ENCODE peak calls at places on chromosomes 7 and 10, in seven cellular contexts. One of them, this sample, is unnamed.
A peak's percentile ranks its signal among the peaks of the same experiment; 100 is the strongest.

GRCh38 chr7:28516390-28517145 is 104.2 kb downstream of the CREB5 start:
- DNase-seq in body of pancreas: no peak
- DNase-seq in kidney: no peak
- DNase-seq in heart right ventricle: no peak
- DNase-seq in tibial artery: no peak
- DNase-seq in thoracic aorta: no peak
- DNase-seq in left lung: no peak
- DNase-seq in this sample: no peak

GRCh38 chr7:79298145-79298760 is 155.2 kb downstream of the MAGI2 start:
- DNase-seq in body of pancreas: peak; percentile 15
- DNase-seq in kidney: no peak
- DNase-seq in heart right ventricle: peak; percentile 11
- DNase-seq in tibial artery: no peak
- DNase-seq in thoracic aorta: no peak
- DNase-seq in left lung: no peak
- DNase-seq in this sample: no peak

GRCh38 chr7:6546852-6547251 is 4.4 kb downstream of the GRID2IP start:
- DNase-seq in body of pancreas: no peak
- DNase-seq in kidney: no peak
- DNase-seq in heart right ventricle: no peak
- DNase-seq in tibial artery: no peak
- DNase-seq in thoracic aorta: no peak
- DNase-seq in left lung: no peak
- DNase-seq in this sample: no peak

GRCh38 chr10:80104066-80104926 is 25.8 kb downstream of the TMEM254 start:
- DNase-seq in body of pancreas: no peak
- DNase-seq in kidney: no peak
- DNase-seq in heart right ventricle: peak; percentile 31
- DNase-seq in tibial artery: peak; percentile 49
- DNase-seq in thoracic aorta: no peak
- DNase-seq in left lung: no peak
- DNase-seq in this sample: no peak

GRCh38 chr10:6973904-6974303 is 393.8 kb upstream of the PRKCQ start:
- DNase-seq in body of pancreas: no peak
- DNase-seq in kidney: no peak
- DNase-seq in heart right ventricle: no peak
- DNase-seq in tibial artery: no peak
- DNase-seq in thoracic aorta: no peak
- DNase-seq in left lung: no peak
- DNase-seq in this sample: no peak

GRCh38 chr10:16182688-16183087 is 254.1 kb upstream of the PTER start:
- DNase-seq in body of pancreas: no peak
- DNase-seq in kidney: no peak
- DNase-seq in heart right ventricle: no peak
- DNase-seq in tibial artery: peak; percentile 52
- DNase-seq in thoracic aorta: no peak
- DNase-seq in left lung: no peak
- DNase-seq in this sample: no peak

GRCh38 chr7:40000734-40001315 is 50.8 kb downstream of the CDK13 start:
- DNase-seq in body of pancreas: no peak
- DNase-seq in kidney: no peak
- DNase-seq in heart right ventricle: no peak
- DNase-seq in tibial artery: no peak
- DNase-seq in thoracic aorta: no peak
- DNase-seq in left lung: no peak
- DNase-seq in this sample: no peak

GRCh38 chr10:121437596-121437995 is 160.6 kb downstream of the FGFR2 start:
- DNase-seq in body of pancreas: peak; percentile 9
- DNase-seq in kidney: no peak
- DNase-seq in heart right ventricle: no peak
- DNase-seq in tibial artery: no peak
- DNase-seq in thoracic aorta: no peak
- DNase-seq in left lung: no peak
- DNase-seq in this sample: peak; percentile 75

GRCh38 chr10:8420182-8420581 is 365.7 kb downstream of the GATA3 start:
- DNase-seq in body of pancreas: no peak
- DNase-seq in kidney: no peak
- DNase-seq in heart right ventricle: no peak
- DNase-seq in tibial artery: no peak
- DNase-seq in thoracic aorta: no peak
- DNase-seq in left lung: no peak
- DNase-seq in this sample: no peak

GRCh38 chr10:24207781-24208611 is 942 bp upstream of the KIAA1217 start:
- DNase-seq in body of pancreas: peak; percentile 47
- DNase-seq in kidney: no peak
- DNase-seq in heart right ventricle: peak; percentile 73
- DNase-seq in tibial artery: no peak
- DNase-seq in thoracic aorta: no peak
- DNase-seq in left lung: no peak
- DNase-seq in this sample: no peak

GRCh38 chr10:129702605-129703004 is 235.6 kb downstream of the MGMT start:
- DNase-seq in body of pancreas: no peak
- DNase-seq in kidney: no peak
- DNase-seq in heart right ventricle: no peak
- DNase-seq in tibial artery: no peak
- DNase-seq in thoracic aorta: no peak
- DNase-seq in left lung: no peak
- DNase-seq in this sample: no peak

GRCh38 chr7:27697861-27698430 is 35.3 kb upstream of the HIBADH start:
- DNase-seq in body of pancreas: peak; percentile 10
- DNase-seq in kidney: peak; percentile 73
- DNase-seq in heart right ventricle: no peak
- DNase-seq in tibial artery: peak; percentile 45
- DNase-seq in thoracic aorta: no peak
- DNase-seq in left lung: no peak
- DNase-seq in this sample: peak; percentile 71

GRCh38 chr10:48582970-48583369 is 21.9 kb downstream of the ARHGAP22 start:
- DNase-seq in body of pancreas: no peak
- DNase-seq in kidney: no peak
- DNase-seq in heart right ventricle: no peak
- DNase-seq in tibial artery: peak; percentile 38
- DNase-seq in thoracic aorta: no peak
- DNase-seq in left lung: no peak
- DNase-seq in this sample: no peak

GRCh38 chr7:75969704-75970498 is 24.5 kb downstream of the TMEM120A start:
- DNase-seq in body of pancreas: no peak
- DNase-seq in kidney: no peak
- DNase-seq in heart right ventricle: no peak
- DNase-seq in tibial artery: no peak
- DNase-seq in thoracic aorta: no peak
- DNase-seq in left lung: no peak
- DNase-seq in this sample: no peak

GRCh38 chr7:73718905-73719805 is at the start of gene STX1A:
- DNase-seq in body of pancreas: peak; percentile 81
- DNase-seq in kidney: peak; percentile 91
- DNase-seq in heart right ventricle: no peak
- DNase-seq in tibial artery: no peak
- DNase-seq in thoracic aorta: no peak
- DNase-seq in left lung: peak; percentile 94
- DNase-seq in this sample: peak; percentile 87

GRCh38 chr10:120382360-120382759 is 74.7 kb upstream of the PLPP4 start:
- DNase-seq in body of pancreas: no peak
- DNase-seq in kidney: no peak
- DNase-seq in heart right ventricle: no peak
- DNase-seq in tibial artery: no peak
- DNase-seq in thoracic aorta: no peak
- DNase-seq in left lung: no peak
- DNase-seq in this sample: no peak

GRCh38 chr7:99607548-99607947 is 9.2 kb upstream of the ZSCAN25 start:
- DNase-seq in body of pancreas: no peak
- DNase-seq in kidney: no peak
- DNase-seq in heart right ventricle: no peak
- DNase-seq in tibial artery: no peak
- DNase-seq in thoracic aorta: no peak
- DNase-seq in left lung: no peak
- DNase-seq in this sample: no peak

GRCh38 chr10:9670911-9671310 is 1346.8 kb upstream of the CELF2 start:
- DNase-seq in body of pancreas: no peak
- DNase-seq in kidney: no peak
- DNase-seq in heart right ventricle: no peak
- DNase-seq in tibial artery: no peak
- DNase-seq in thoracic aorta: no peak
- DNase-seq in left lung: no peak
- DNase-seq in this sample: no peak

GRCh38 chr7:151193203-151193602 is 6.2 kb upstream of the ASB10 start:
- DNase-seq in body of pancreas: no peak
- DNase-seq in kidney: no peak
- DNase-seq in heart right ventricle: no peak
- DNase-seq in tibial artery: no peak
- DNase-seq in thoracic aorta: no peak
- DNase-seq in left lung: no peak
- DNase-seq in this sample: no peak

GRCh38 chr7:131251371-131251770 is 76.3 kb upstream of the MKLN1 start:
- DNase-seq in body of pancreas: no peak
- DNase-seq in kidney: no peak
- DNase-seq in heart right ventricle: no peak
- DNase-seq in tibial artery: no peak
- DNase-seq in thoracic aorta: no peak
- DNase-seq in left lung: no peak
- DNase-seq in this sample: no peak

GRCh38 chr10:132812544-132812943 is 26.6 kb upstream of the NKX6-2 start:
- DNase-seq in body of pancreas: no peak
- DNase-seq in kidney: no peak
- DNase-seq in heart right ventricle: no peak
- DNase-seq in tibial artery: no peak
- DNase-seq in thoracic aorta: no peak
- DNase-seq in left lung: peak; percentile 41
- DNase-seq in this sample: no peak

GRCh38 chr10:11881028-11881476 is 57.9 kb downstream of the PROSER2 start:
- DNase-seq in body of pancreas: no peak
- DNase-seq in kidney: no peak
- DNase-seq in heart right ventricle: no peak
- DNase-seq in tibial artery: no peak
- DNase-seq in thoracic aorta: no peak
- DNase-seq in left lung: peak; percentile 50
- DNase-seq in this sample: no peak

GRCh38 chr7:104956753-104957450 is 57.1 kb upstream of the KMT2E start:
- DNase-seq in body of pancreas: no peak
- DNase-seq in kidney: no peak
- DNase-seq in heart right ventricle: no peak
- DNase-seq in tibial artery: no peak
- DNase-seq in thoracic aorta: no peak
- DNase-seq in left lung: no peak
- DNase-seq in this sample: no peak

DNA sequence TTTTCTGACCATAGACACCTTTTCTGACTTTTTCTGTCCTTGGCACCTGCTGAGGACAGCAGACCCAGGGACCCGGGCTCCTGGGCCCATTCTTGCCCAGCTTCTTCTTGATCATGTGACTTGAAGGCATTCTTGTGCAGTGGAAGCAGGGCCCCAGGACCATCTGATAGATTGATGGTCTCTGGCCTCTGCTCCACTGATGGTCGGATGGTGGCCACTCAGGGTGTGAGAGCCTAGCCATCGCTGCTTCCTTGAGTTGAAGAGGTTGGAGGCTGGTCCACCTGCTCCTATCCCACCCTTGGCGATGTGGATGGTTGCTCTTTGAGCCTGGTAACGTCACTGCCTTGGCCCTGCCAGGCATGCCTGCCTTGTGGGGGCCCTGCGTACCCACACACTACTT is 37.8 kb upstream of the ZNF716 start:
- DNase-seq in body of pancreas: no peak
- DNase-seq in kidney: peak; percentile 35
- DNase-seq in heart right ventricle: no peak
- DNase-seq in tibial artery: no peak
- DNase-seq in thoracic aorta: no peak
- DNase-seq in left lung: no peak
- DNase-seq in this sample: no peak
- H3K9me3 ChIP-seq in body of pancreas: no peaks in the 10 kb centered on the region
- H3K9me3 ChIP-seq in kidney: no peaks in the 10 kb centered on the region
- H3K9me3 ChIP-seq in heart right ventricle: no peaks in the 10 kb centered on the region
- H3K9me3 ChIP-seq in tibial artery: no peaks in the 10 kb centered on the region
- H3K9me3 ChIP-seq in thoracic aorta: no peaks in the 10 kb centered on the region
- H3K9me3 ChIP-seq in left lung: no peaks in the 10 kb centered on the region
- H3K9me3 ChIP-seq in this sample: no peaks in the 10 kb centered on the region

GRCh38 chr10:37885850-37886249 is 28.4 kb upstream of the ZNF248 start:
- DNase-seq in body of pancreas: no peak
- DNase-seq in kidney: no peak
- DNase-seq in heart right ventricle: no peak
- DNase-seq in tibial artery: no peak
- DNase-seq in thoracic aorta: no peak
- DNase-seq in left lung: no peak
- DNase-seq in this sample: no peak
- H3K9me3 ChIP-seq in body of pancreas: no peaks in the 10 kb centered on the region
- H3K9me3 ChIP-seq in kidney: peaks cover under 1% of the 10 kb centered on the region
- H3K9me3 ChIP-seq in heart right ventricle: no peaks in the 10 kb centered on the region
- H3K9me3 ChIP-seq in tibial artery: peaks cover 9% of the 10 kb centered on the region
- H3K9me3 ChIP-seq in thoracic aorta: no peaks in the 10 kb centered on the region
- H3K9me3 ChIP-seq in left lung: no peaks in the 10 kb centered on the region
- H3K9me3 ChIP-seq in this sample: peaks cover 4% of the 10 kb centered on the region

DNA sequence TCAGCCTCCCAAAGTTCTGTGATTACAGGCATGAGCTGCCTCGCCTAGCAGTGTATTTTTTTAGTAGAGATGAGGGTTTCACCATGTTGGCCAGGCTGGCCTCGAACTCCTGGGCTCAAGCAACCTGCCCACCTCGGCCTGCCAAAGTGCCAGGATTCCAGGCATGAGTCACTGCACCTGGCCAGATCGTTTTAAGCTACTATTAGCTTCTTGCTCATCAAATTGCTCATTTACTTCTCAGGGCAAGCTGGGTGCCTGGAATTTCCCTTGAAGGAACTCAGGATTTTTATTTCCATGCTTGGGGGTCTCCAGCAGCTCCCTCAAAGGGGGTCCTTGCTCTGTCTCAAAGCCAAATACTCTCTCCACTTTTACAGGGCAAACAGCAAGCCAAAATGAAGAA is 798.0 kb upstream of the AUTS2 start:
- DNase-seq in body of pancreas: no peak
- DNase-seq in kidney: no peak
- DNase-seq in heart right ventricle: no peak
- DNase-seq in tibial artery: no peak
- DNase-seq in thoracic aorta: no peak
- DNase-seq in left lung: no peak
- DNase-seq in this sample: no peak
- H3K9me3 ChIP-seq in body of pancreas: no peaks in the 10 kb centered on the region
- H3K9me3 ChIP-seq in kidney: no peaks in the 10 kb centered on the region
- H3K9me3 ChIP-seq in heart right ventricle: no peaks in the 10 kb centered on the region
- H3K9me3 ChIP-seq in tibial artery: no peaks in the 10 kb centered on the region
- H3K9me3 ChIP-seq in thoracic aorta: no peaks in the 10 kb centered on the region
- H3K9me3 ChIP-seq in left lung: no peaks in the 10 kb centered on the region
- H3K9me3 ChIP-seq in this sample: no peaks in the 10 kb centered on the region

DNA sequence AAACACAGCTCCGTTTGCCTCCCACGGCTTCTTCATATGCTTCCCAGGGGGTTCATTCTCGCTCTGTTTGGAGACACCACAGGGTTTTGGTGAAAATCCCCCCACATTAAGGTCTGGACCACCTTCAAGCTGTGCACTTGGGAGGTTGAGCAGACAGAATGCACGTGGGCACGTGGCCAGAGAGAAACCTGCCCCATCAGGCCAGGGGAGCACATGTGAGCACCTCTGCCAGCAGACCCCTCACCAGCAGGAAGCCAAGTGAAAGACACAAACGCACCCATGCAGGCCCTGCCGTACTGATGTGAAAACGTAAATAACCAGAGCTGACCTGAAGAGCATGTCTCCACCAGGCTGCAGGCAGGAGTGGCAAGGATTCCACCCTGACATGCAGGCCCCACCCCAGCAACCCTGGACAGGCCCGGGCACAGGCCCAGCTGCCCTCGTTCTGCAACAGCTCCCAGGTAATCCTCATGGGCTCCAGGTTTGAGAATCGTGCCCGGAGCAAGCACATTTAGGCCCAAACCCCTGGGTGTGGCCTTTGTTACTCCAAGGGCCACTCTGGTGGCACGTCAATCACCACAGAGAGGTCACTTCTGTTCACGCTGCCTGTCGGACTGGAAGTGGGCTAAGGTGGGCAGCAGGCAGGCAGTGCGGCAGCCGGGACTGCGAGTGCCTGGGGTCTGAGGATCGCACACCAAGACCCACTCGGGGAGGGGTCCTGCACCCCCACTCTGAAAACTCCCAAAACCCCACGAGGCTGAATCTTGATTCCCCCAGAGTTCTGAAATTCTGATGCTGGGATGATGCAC is 184.4 kb downstream of the PTPRN2 start:
- DNase-seq in body of pancreas: no peak
- DNase-seq in kidney: no peak
- DNase-seq in heart right ventricle: no peak
- DNase-seq in tibial artery: no peak
- DNase-seq in thoracic aorta: no peak
- DNase-seq in left lung: peak; percentile 70
- DNase-seq in this sample: no peak
- H3K9me3 ChIP-seq in body of pancreas: no peaks in the 10 kb centered on the region
- H3K9me3 ChIP-seq in kidney: no peaks in the 10 kb centered on the region
- H3K9me3 ChIP-seq in heart right ventricle: no peaks in the 10 kb centered on the region
- H3K9me3 ChIP-seq in tibial artery: no peaks in the 10 kb centered on the region
- H3K9me3 ChIP-seq in thoracic aorta: peaks cover 2% of the 10 kb centered on the region
- H3K9me3 ChIP-seq in left lung: no peaks in the 10 kb centered on the region
- H3K9me3 ChIP-seq in this sample: no peaks in the 10 kb centered on the region

This sample was measured in upper lobe of right lung.